ENCODE peak calls at places on chromosomes 2 and 18, in seven cellular contexts. R is spleen, P is transverse colon, S is GM23248, N is endodermal cell, Y is cardiac muscle cell, M is IMR-90. I is an unnamed sample.
A peak's percentile ranks its signal among the peaks of the same experiment; 100 is the strongest.

GRCh38 chr18:23740105-23740830 is 51.0 kb downstream of the LAMA3 start:
- DNase-seq in N (no peak), R (no peak), S (peak; percentile 40), Y (no peak), M (no peak), P (peak; percentile 40), I (no peak)

GRCh38 chr2:231660860-231661259 is 47.5 kb upstream of the PTMA start:
- DNase-seq in P (no peak), S (no peak), M (no peak), R (no peak), N (no peak), Y (no peak), I (no peak)

GRCh38 chr2:46643493-46643892 is 164.1 kb downstream of the TMEM247 start:
- DNase-seq in R (no peak), Y (no peak), N (no peak), P (no peak), S (no peak), M (no peak), I (no peak)

GRCh38 chr18:58578321-58578720 is 50.6 kb downstream of the ALPK2 start:
- DNase-seq in S (peak; percentile 41), N (no peak), Y (peak; percentile 53), M (peak; percentile 28), P (no peak), R (no peak), I (no peak)

GRCh38 chr2:117128471-117128870 is 686.0 kb upstream of the DDX18 start:
- DNase-seq in N (no peak), M (no peak), R (no peak), P (no peak), S (no peak), Y (no peak), I (no peak)

GRCh38 chr18:35464731-35465728 is 32.7 kb downstream of the INO80C start:
- DNase-seq in P (no peak), N (no peak), M (no peak), Y (no peak), R (no peak), S (no peak), I (no peak)

GRCh38 chr2:51297488-51297887 is 265.6 kb upstream of the NRXN1 start:
- DNase-seq in Y (peak; percentile 0), S (no peak), R (no peak), P (no peak), N (no peak), M (peak; percentile 44), I (no peak)

GRCh38 chr2:157223624-157224205 is 33.8 kb upstream of the GALNT5 start:
- DNase-seq in R (no peak), Y (no peak), S (no peak), P (no peak), M (no peak), N (no peak), I (no peak)

GRCh38 chr2:174681099-174681982 is 82.9 kb downstream of the CHRNA1 start:
- DNase-seq in P (peak; percentile 15), S (peak; percentile 76), M (peak; percentile 25), R (peak; percentile 75), Y (peak; percentile 28), N (peak; percentile 69), I (no peak)

GRCh38 chr2:118044103-118044716 is 30.3 kb upstream of the CCDC93 start:
- DNase-seq in N (no peak), M (no peak), P (no peak), Y (no peak), R (no peak), S (peak; percentile 5), I (no peak)

GRCh38 chr2:48946444-48947048 is 191.0 kb upstream of the LHCGR start:
- DNase-seq in R (no peak), Y (peak; percentile 74), S (peak; percentile 62), M (peak; percentile 43), N (peak; percentile 49), P (peak; percentile 20), I (no peak)

GRCh38 chr2:234808907-234809306 is 142.9 kb upstream of the SH3BP4 start:
- DNase-seq in M (no peak), R (no peak), S (no peak), P (no peak), Y (no peak), N (no peak), I (no peak)

GRCh38 chr18:51342815-51343214 is 145.3 kb upstream of the MEX3C start:
- DNase-seq in P (no peak), S (peak; percentile 5), Y (no peak), R (no peak), N (no peak), M (peak; percentile 1), I (no peak)

GRCh38 chr2:233448565-233448964 is 94.3 kb downstream of the DGKD start:
- DNase-seq in S (peak; percentile 8), N (no peak), R (peak; percentile 1), M (no peak), P (peak; percentile 5), Y (no peak), I (no peak)

GRCh38 chr18:59308201-59309014 is 10.0 kb downstream of the CPLX4 start:
- DNase-seq in Y (peak; percentile 87), R (peak; percentile 86), N (peak; percentile 92), S (peak; percentile 86), M (peak; percentile 45), P (peak; percentile 72), I (peak; percentile 88)

GRCh38 chr2:191892391-191892790 is 45.5 kb upstream of the CAVIN2 start:
- DNase-seq in P (no peak), M (peak; percentile 86), R (no peak), S (peak; percentile 78), N (no peak), Y (no peak), I (no peak)

GRCh38 chr18:4283746-4284291 is 171.3 kb downstream of the DLGAP1 start:
- DNase-seq in S (no peak), N (no peak), R (no peak), Y (no peak), M (no peak), P (no peak), I (no peak)

GRCh38 chr18:35182151-35182550 is 58.7 kb upstream of the ZNF397 start:
- DNase-seq in S (no peak), P (no peak), R (no peak), Y (no peak), M (no peak), N (no peak), I (no peak)

GRCh38 chr2:40286721-40287120 is 165.2 kb downstream of the SLC8A1 start:
- DNase-seq in P (no peak), Y (no peak), M (no peak), S (no peak), R (no peak), N (no peak), I (no peak)

DNA sequence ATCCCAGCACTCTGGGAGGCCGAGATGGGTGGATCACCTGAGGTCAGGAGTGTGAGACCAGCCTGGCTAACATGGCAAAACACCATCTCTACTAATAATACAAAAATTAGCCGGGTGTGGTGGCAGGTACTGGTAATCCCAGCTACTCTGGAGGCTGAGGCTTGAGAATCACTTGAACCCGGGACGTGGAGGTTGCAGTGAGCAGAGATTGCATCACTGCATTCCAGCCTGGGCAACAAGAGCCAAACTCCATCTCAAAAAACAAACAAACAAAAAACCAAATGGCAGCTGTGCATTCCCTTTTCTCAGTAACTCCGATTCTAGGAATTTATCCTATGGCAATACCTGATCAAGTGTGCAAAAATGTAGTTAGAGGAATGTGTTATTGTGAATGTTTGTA is 4.7 kb upstream of the GRHL1 start:
- DNase-seq in N (no peak), M (no peak), S (no peak), Y (no peak), P (no peak), R (no peak), I (no peak)
- H3K27ac ChIP-seq in N (no peak overlapping the region), M (peak overlapping the region; percentile 25), S (no peak overlapping the region), Y (no peak overlapping the region), P (no peak overlapping the region), R (no peak overlapping the region), I (no peak overlapping the region)

DNA sequence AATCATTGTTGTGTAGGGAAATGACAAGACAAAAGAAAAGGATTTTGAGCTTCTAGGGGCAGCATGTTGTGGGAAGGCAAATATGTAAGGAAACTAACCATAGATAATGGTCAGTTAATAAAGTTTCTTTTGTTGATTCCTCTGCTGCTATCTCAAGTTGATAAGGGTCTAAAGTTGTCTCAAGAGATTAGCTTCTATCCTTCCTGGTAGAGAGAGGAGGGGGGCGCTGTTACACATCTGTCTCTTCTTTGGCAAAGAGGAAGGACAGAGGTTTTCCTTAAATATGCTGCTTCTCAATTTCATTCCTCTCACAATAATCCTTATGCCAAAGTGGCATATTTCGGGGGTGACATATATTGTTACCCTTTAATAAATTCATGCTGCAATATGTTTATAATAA is 944.0 kb downstream of the DPP10 start:
- DNase-seq in P (no peak), Y (no peak), R (no peak), M (no peak), S (no peak), N (peak; percentile 73), I (no peak)
- H3K9me3 ChIP-seq in P (no peaks in the 10 kb centered on the region), Y (no peaks in the 10 kb centered on the region), R (peaks cover 17% of the 10 kb centered on the region), M (peaks cover 2% of the 10 kb centered on the region), S (no peaks in the 10 kb centered on the region), N (peaks cover 28% of the 10 kb centered on the region), I (no peaks in the 10 kb centered on the region)

GRCh38 chr2:159892990-159893389 is 95.0 kb upstream of the CD302 start:
- DNase-seq in Y (no peak), P (no peak), R (no peak), S (no peak), N (no peak), M (no peak), I (no peak)
- H3K27ac ChIP-seq in Y (no peak overlapping the region), P (no peak overlapping the region), R (peak overlapping the region; percentile 34), S (no peak overlapping the region), N (no peak overlapping the region), M (no peak overlapping the region), I (peak overlapping the region; percentile 28)

GRCh38 chr18:9008203-9008708 is 94.2 kb upstream of the NDUFV2 start:
- DNase-seq in Y (no peak), N (no peak), M (no peak), P (no peak), R (no peak), S (no peak), I (no peak)

GRCh38 chr18:8999872-9000271 is 102.6 kb upstream of the NDUFV2 start:
- DNase-seq in R (no peak), N (no peak), M (no peak), S (no peak), P (no peak), Y (no peak), I (no peak)

GRCh38 chr18:9000736-9001135 is 101.8 kb upstream of the NDUFV2 start:
- DNase-seq in P (no peak), M (peak; percentile 64), N (no peak), R (no peak), S (no peak), Y (no peak), I (no peak)

GRCh38 chr18:9001209-9001608 is 101.3 kb upstream of the NDUFV2 start:
- DNase-seq in M (peak; percentile 87), S (no peak), Y (no peak), R (no peak), P (no peak), N (no peak), I (no peak)

DNA sequence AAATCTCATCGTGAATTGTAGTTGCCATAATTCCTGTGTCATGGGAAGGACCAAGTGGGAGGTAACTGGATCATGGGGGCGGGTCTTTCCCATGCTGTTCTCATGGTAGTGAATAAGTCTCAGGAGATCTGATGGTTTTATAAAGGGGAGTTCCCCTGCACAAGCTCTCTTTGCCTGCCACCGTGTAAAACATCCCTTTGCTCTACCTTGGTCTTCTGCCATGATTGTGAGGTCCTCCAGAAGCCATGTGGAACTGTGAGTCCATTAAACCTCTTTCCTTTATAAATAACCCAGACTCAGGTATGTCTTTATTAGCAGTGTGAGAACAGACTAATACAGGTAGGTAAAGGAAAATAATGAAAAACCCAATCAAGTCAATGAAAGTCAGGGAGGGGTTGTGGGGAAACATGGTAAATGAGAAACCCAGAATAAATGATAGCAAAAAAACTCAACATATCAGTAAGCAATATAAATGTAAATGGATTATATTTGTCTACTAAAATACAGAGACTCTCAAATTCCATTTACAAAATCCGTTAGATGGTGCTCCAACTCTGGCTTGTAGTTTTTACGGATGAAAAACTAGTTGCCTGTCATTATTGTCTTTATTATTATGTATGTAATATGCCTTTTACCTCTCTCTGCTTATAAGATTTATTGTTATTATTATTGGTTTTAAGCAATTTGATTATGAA is 98.9 kb upstream of the NDUFV2 start:
- DNase-seq in Y (no peak), S (no peak), R (no peak), M (no peak), P (no peak), N (no peak), I (no peak)
- H3K9me3 ChIP-seq in Y (no peaks in the 10 kb centered on the region), S (no peaks in the 10 kb centered on the region), R (no peaks in the 10 kb centered on the region), M (no peaks in the 10 kb centered on the region), P (no peaks in the 10 kb centered on the region), N (peaks cover 10% of the 10 kb centered on the region), I (no peaks in the 10 kb centered on the region)

I was measured in upper lobe of right lung.